ENCODE peak calls at places on chromosomes 7 and 10, in four cellular contexts. One of them, this sample, is unnamed.

GRCh38 chr10:71783917-71784678 is 10.8 kb upstream of the VSIR start:
- DNase-seq in mammary epithelial cell: no peak
- DNase-seq in esophagus squamous epithelium: no peak
- DNase-seq in A549: no peak
- DNase-seq in this sample: no peak

GRCh38 chr10:114486938-114487814 is 82.9 kb upstream of the AFAP1L2 start:
- DNase-seq in A549: no peak
- DNase-seq in mammary epithelial cell: peak; percentile 84
- DNase-seq in esophagus squamous epithelium: no peak
- DNase-seq in this sample: no peak

GRCh38 chr7:100192951-100193350 is 15.2 kb downstream of the STAG3 start:
- DNase-seq in esophagus squamous epithelium: no peak
- DNase-seq in A549: no peak
- DNase-seq in mammary epithelial cell: no peak
- DNase-seq in this sample: no peak

GRCh38 chr10:96610817-96611216 is 24.0 kb upstream of the TM9SF3 start:
- DNase-seq in mammary epithelial cell: no peak
- DNase-seq in A549: no peak
- DNase-seq in esophagus squamous epithelium: no peak
- DNase-seq in this sample: no peak

GRCh38 chr10:127148066-127148932 is 48.1 kb downstream of the INSYN2A start:
- DNase-seq in A549: peak; percentile 43
- DNase-seq in mammary epithelial cell: peak; percentile 82
- DNase-seq in esophagus squamous epithelium: no peak
- DNase-seq in this sample: peak; percentile 91

GRCh38 chr7:29495618-29496017 is 68.0 kb upstream of the PRR15 start:
- DNase-seq in mammary epithelial cell: no peak
- DNase-seq in A549: no peak
- DNase-seq in esophagus squamous epithelium: no peak
- DNase-seq in this sample: no peak

GRCh38 chr7:26440993-26441636 is 149.5 kb downstream of the SNX10 start:
- DNase-seq in A549: no peak
- DNase-seq in esophagus squamous epithelium: no peak
- DNase-seq in mammary epithelial cell: no peak
- DNase-seq in this sample: no peak

GRCh38 chr7:106177738-106178592 is 65.9 kb upstream of the SYPL1 start:
- DNase-seq in mammary epithelial cell: no peak
- DNase-seq in A549: no peak
- DNase-seq in esophagus squamous epithelium: no peak
- DNase-seq in this sample: no peak

GRCh38 chr7:94657771-94658693 is 2.1 kb upstream of the SGCE start:
- DNase-seq in mammary epithelial cell: peak; percentile 96
- DNase-seq in A549: peak; percentile 36
- DNase-seq in esophagus squamous epithelium: peak; percentile 83
- DNase-seq in this sample: peak; percentile 94

GRCh38 chr7:113199841-113200240 is 81.5 kb upstream of the SMIM30 start:
- DNase-seq in mammary epithelial cell: peak; percentile 52
- DNase-seq in esophagus squamous epithelium: no peak
- DNase-seq in A549: no peak
- DNase-seq in this sample: peak; percentile 78

GRCh38 chr7:17444673-17445072 is 146.2 kb downstream of the AHR start:
- DNase-seq in mammary epithelial cell: peak; percentile 57
- DNase-seq in esophagus squamous epithelium: no peak
- DNase-seq in A549: peak; percentile 16
- DNase-seq in this sample: peak; percentile 76

DNA sequence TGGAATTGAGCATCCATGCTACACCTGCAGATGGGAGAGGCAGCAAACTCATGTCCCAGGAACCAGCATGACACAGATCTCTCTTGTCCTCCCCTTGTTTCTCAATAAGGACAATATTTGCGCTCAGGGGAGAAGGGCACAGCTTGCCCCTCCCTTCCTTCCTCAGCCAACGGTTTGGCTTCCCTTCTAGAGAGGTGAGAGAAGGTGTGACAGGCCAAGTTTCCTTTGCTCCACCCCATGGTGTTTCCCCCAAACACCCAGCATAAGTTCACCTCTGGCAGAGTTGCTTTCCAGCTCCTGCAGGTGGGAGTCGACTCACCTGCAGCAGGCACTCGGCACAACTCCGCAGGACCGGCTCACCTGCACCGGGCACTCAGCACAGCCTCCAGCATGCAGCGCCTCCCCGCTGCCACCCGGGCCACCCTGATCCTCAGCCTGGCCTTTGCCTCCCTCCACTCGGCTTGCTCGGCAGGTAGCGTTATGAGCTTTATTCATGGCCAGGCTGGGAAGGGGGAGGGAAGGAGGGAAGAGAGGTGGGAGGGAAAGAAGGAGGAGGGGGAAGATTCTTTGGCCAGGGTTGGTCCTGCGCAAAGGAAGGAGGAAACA is at the start of the genes ATP6V0A4 and TMEM213:
- DNase-seq in mammary epithelial cell: no peak
- DNase-seq in esophagus squamous epithelium: no peak
- DNase-seq in A549: no peak
- DNase-seq in this sample: no peak
- TF ChIP-seq CTCF in mammary epithelial cell: no peak
- TF ChIP-seq CTCF in esophagus squamous epithelium: no peak
- TF ChIP-seq CTCF in A549: no peak
- TF ChIP-seq CTCF in this sample: no peak

GRCh38 chr7:55550010-55550409 is 22.3 kb downstream of the VOPP1 start:
- DNase-seq in esophagus squamous epithelium: no peak
- DNase-seq in A549: no peak
- DNase-seq in mammary epithelial cell: no peak
- DNase-seq in this sample: no peak

GRCh38 chr7:55546826-55547225 is 25.5 kb downstream of the VOPP1 start:
- DNase-seq in A549: peak; percentile 88
- DNase-seq in esophagus squamous epithelium: no peak
- DNase-seq in mammary epithelial cell: peak; percentile 94
- DNase-seq in this sample: peak; percentile 72

GRCh38 chr7:55548295-55548731 is 24.0 kb downstream of the VOPP1 start:
- DNase-seq in mammary epithelial cell: no peak
- DNase-seq in A549: no peak
- DNase-seq in esophagus squamous epithelium: no peak
- DNase-seq in this sample: no peak

GRCh38 chr7:55550838-55551537 is 21.3 kb downstream of the VOPP1 start:
- DNase-seq in mammary epithelial cell: no peak
- DNase-seq in esophagus squamous epithelium: no peak
- DNase-seq in A549: no peak
- DNase-seq in this sample: no peak

DNA sequence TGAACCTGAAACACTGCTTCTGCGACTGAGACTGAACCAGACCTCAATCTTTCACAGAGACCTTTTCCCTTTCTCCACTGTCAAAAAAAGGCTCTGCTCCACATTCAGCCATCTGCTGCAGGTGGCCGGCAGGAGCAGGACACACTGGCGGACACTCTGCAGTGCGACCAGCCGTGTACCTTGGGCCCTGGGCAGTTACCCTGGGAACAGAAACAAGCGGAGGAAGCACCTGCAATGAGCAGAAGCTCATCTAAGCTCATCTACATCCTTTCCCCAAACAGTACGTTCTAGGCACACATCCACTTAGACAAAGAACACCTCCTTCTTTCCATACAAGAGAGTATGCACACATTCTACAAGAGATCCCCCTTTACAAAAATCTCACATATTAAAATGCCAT is 22.8 kb downstream of the VOPP1 start:
- DNase-seq in mammary epithelial cell: no peak
- DNase-seq in A549: no peak
- DNase-seq in esophagus squamous epithelium: no peak
- DNase-seq in this sample: no peak
- H3K27ac ChIP-seq in mammary epithelial cell: no peak overlapping the region
- H3K27ac ChIP-seq in A549: no peak overlapping the region
- H3K27ac ChIP-seq in esophagus squamous epithelium: peak overlapping the region; percentile 21
- H3K27ac ChIP-seq in this sample: no peak overlapping the region

GRCh38 chr10:98556061-98556460 is 109.3 kb upstream of the HPS1 start:
- DNase-seq in esophagus squamous epithelium: no peak
- DNase-seq in mammary epithelial cell: no peak
- DNase-seq in A549: no peak
- DNase-seq in this sample: no peak
- TF ChIP-seq CTCF in esophagus squamous epithelium: no peak
- TF ChIP-seq CTCF in mammary epithelial cell: no peak
- TF ChIP-seq CTCF in A549: no peak
- TF ChIP-seq CTCF in this sample: no peak

GRCh38 chr10:7819126-7819470 is 793 bp downstream of the TAF3 start:
- DNase-seq in mammary epithelial cell: peak; percentile 49
- DNase-seq in esophagus squamous epithelium: peak; percentile 22
- DNase-seq in A549: peak; percentile 38
- DNase-seq in this sample: peak; percentile 49
- H3K27ac ChIP-seq in mammary epithelial cell: peak overlapping the region; percentile 31
- H3K27ac ChIP-seq in esophagus squamous epithelium: peak overlapping the region; percentile 83
- H3K27ac ChIP-seq in A549: peak overlapping the region; percentile 83
- H3K27ac ChIP-seq in this sample: no peak overlapping the region

DNA sequence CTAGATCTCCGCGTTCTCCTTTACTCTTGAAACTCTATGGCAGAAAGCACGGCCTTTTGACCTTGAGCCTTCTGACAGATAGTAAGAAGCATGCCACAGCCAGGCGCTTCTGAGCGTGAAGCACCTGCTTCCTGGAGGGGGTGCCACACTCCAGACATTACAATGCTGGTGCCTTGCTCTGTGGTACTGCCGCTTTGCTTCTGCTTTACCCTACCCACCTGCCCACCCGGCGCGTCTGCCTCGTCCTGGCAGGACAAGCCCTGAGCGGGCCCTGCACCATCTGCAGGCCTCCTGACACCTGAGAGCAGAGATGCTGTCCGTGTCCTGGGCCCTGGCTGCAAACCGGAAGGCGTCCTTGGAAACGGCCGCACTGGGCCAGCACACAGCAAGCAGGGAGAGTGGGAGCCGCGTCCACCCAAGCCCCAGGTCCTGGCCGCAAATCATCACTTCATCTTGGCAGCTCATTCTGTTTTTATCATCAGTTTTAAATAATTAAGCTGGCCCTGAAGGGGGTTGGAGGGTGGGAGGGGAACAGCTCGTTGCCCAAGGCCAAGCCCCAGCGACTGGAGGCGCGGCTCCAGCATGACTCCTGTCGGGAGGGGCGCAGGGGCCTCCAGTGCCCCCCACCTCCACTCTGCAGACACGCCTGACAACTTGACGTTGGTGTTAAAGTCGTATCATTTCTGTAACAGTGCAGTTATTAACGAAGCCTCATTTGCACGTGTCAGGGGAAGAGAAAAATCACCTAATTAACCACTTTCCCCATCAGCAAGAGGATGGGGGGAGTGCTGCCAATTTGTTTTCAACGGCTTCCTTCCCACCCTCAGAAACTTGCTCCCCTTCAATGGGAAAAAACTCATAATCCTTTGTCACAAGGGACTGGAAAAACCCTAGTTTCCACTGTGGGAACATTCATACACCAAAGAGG is 132.2 kb downstream of the MAD1L1 start:
- DNase-seq in esophagus squamous epithelium: no peak
- DNase-seq in A549: no peak
- DNase-seq in mammary epithelial cell: no peak
- DNase-seq in this sample: no peak
- TF ChIP-seq CTCF in esophagus squamous epithelium: no peak
- TF ChIP-seq CTCF in A549: no peak
- TF ChIP-seq CTCF in mammary epithelial cell: no peak
- TF ChIP-seq CTCF in this sample: no peak